ENCODE peak calls at places on chromosomes 7 and 10, in ten cellular contexts. One of them, this sample, is unnamed.

GRCh38 chr10:77533887-77534278 is 103.7 kb downstream of the KCNMA1 start:
- DNase-seq in activated CD8-positive, alpha-beta memory T cell treated with anti-CD3 and anti-CD28 coated beads for 24 hours: no peak
- DNase-seq in sigmoid colon: no peak
- DNase-seq in HEK293T: no peak
- DNase-seq in activated CD4-positive, alpha-beta T cell treated with anti-CD3 and anti-CD28 coated beads, Interleukin-2, amount 50 U/mL, for 1 hour: no peak
- DNase-seq in NB4: no peak
- DNase-seq in AG10803: no peak
- DNase-seq in ELR: peak
- DNase-seq in EL: peak
- DNase-seq in fibroblast of gingiva: no peak
- DNase-seq in this sample: peak

GRCh38 chr7:134935701-134936100 is 50.6 kb upstream of the AGBL3 start:
- DNase-seq in sigmoid colon: no peak
- DNase-seq in fibroblast of gingiva: no peak
- DNase-seq in NB4: no peak
- DNase-seq in AG10803: no peak
- DNase-seq in activated CD8-positive, alpha-beta memory T cell treated with anti-CD3 and anti-CD28 coated beads for 24 hours: no peak
- DNase-seq in EL: peak
- DNase-seq in activated CD4-positive, alpha-beta T cell treated with anti-CD3 and anti-CD28 coated beads, Interleukin-2, amount 50 U/mL, for 1 hour: no peak
- DNase-seq in HEK293T: no peak
- DNase-seq in ELR: no peak
- DNase-seq in this sample: no peak

GRCh38 chr7:42831051-42831952 is 80.6 kb downstream of the C7orf25 start:
- DNase-seq in EL: peak
- DNase-seq in AG10803: peak
- DNase-seq in fibroblast of gingiva: peak
- DNase-seq in HEK293T: peak
- DNase-seq in NB4: peak
- DNase-seq in ELR: peak
- DNase-seq in activated CD4-positive, alpha-beta T cell treated with anti-CD3 and anti-CD28 coated beads, Interleukin-2, amount 50 U/mL, for 1 hour: no peak
- DNase-seq in sigmoid colon: peak
- DNase-seq in activated CD8-positive, alpha-beta memory T cell treated with anti-CD3 and anti-CD28 coated beads for 24 hours: no peak
- DNase-seq in this sample: peak

GRCh38 chr7:157584420-157584819 is 247.6 kb downstream of the DNAJB6 start:
- DNase-seq in activated CD8-positive, alpha-beta memory T cell treated with anti-CD3 and anti-CD28 coated beads for 24 hours: no peak
- DNase-seq in fibroblast of gingiva: no peak
- DNase-seq in ELR: no peak
- DNase-seq in activated CD4-positive, alpha-beta T cell treated with anti-CD3 and anti-CD28 coated beads, Interleukin-2, amount 50 U/mL, for 1 hour: no peak
- DNase-seq in HEK293T: no peak
- DNase-seq in NB4: no peak
- DNase-seq in AG10803: no peak
- DNase-seq in EL: no peak
- DNase-seq in sigmoid colon: no peak
- DNase-seq in this sample: no peak

GRCh38 chr7:116284390-116284789 is 74.1 kb downstream of the TES start:
- DNase-seq in HEK293T: no peak
- DNase-seq in EL: peak
- DNase-seq in activated CD8-positive, alpha-beta memory T cell treated with anti-CD3 and anti-CD28 coated beads for 24 hours: no peak
- DNase-seq in AG10803: peak
- DNase-seq in fibroblast of gingiva: no peak
- DNase-seq in NB4: no peak
- DNase-seq in ELR: peak
- DNase-seq in activated CD4-positive, alpha-beta T cell treated with anti-CD3 and anti-CD28 coated beads, Interleukin-2, amount 50 U/mL, for 1 hour: no peak
- DNase-seq in sigmoid colon: no peak
- DNase-seq in this sample: no peak

GRCh38 chr10:72466018-72466417 is 111.3 kb upstream of the DNAJB12 start:
- DNase-seq in fibroblast of gingiva: no peak
- DNase-seq in HEK293T: no peak
- DNase-seq in activated CD4-positive, alpha-beta T cell treated with anti-CD3 and anti-CD28 coated beads, Interleukin-2, amount 50 U/mL, for 1 hour: no peak
- DNase-seq in activated CD8-positive, alpha-beta memory T cell treated with anti-CD3 and anti-CD28 coated beads for 24 hours: no peak
- DNase-seq in AG10803: no peak
- DNase-seq in sigmoid colon: no peak
- DNase-seq in NB4: no peak
- DNase-seq in EL: no peak
- DNase-seq in ELR: peak
- DNase-seq in this sample: no peak

GRCh38 chr10:71232089-71232998 is 20.0 kb downstream of the UNC5B start:
- DNase-seq in ELR: no peak
- DNase-seq in sigmoid colon: no peak
- DNase-seq in EL: no peak
- DNase-seq in NB4: no peak
- DNase-seq in AG10803: peak
- DNase-seq in HEK293T: no peak
- DNase-seq in fibroblast of gingiva: peak
- DNase-seq in activated CD4-positive, alpha-beta T cell treated with anti-CD3 and anti-CD28 coated beads, Interleukin-2, amount 50 U/mL, for 1 hour: no peak
- DNase-seq in activated CD8-positive, alpha-beta memory T cell treated with anti-CD3 and anti-CD28 coated beads for 24 hours: no peak
- DNase-seq in this sample: peak

GRCh38 chr7:150380463-150380862 is 1.3 kb downstream of the ZNF775 start:
- DNase-seq in activated CD4-positive, alpha-beta T cell treated with anti-CD3 and anti-CD28 coated beads, Interleukin-2, amount 50 U/mL, for 1 hour: no peak
- DNase-seq in ELR: no peak
- DNase-seq in NB4: no peak
- DNase-seq in EL: no peak
- DNase-seq in sigmoid colon: peak
- DNase-seq in AG10803: no peak
- DNase-seq in HEK293T: no peak
- DNase-seq in fibroblast of gingiva: no peak
- DNase-seq in activated CD8-positive, alpha-beta memory T cell treated with anti-CD3 and anti-CD28 coated beads for 24 hours: no peak
- DNase-seq in this sample: no peak

GRCh38 chr7:29086545-29086944 is 59.8 kb downstream of the CPVL start:
- DNase-seq in sigmoid colon: no peak
- DNase-seq in NB4: no peak
- DNase-seq in activated CD4-positive, alpha-beta T cell treated with anti-CD3 and anti-CD28 coated beads, Interleukin-2, amount 50 U/mL, for 1 hour: no peak
- DNase-seq in EL: no peak
- DNase-seq in HEK293T: no peak
- DNase-seq in ELR: no peak
- DNase-seq in activated CD8-positive, alpha-beta memory T cell treated with anti-CD3 and anti-CD28 coated beads for 24 hours: no peak
- DNase-seq in fibroblast of gingiva: no peak
- DNase-seq in AG10803: no peak
- DNase-seq in this sample: no peak

GRCh38 chr10:131571346-131571745 is 259.8 kb upstream of the TCERG1L start:
- DNase-seq in fibroblast of gingiva: no peak
- DNase-seq in activated CD8-positive, alpha-beta memory T cell treated with anti-CD3 and anti-CD28 coated beads for 24 hours: no peak
- DNase-seq in ELR: no peak
- DNase-seq in AG10803: no peak
- DNase-seq in EL: no peak
- DNase-seq in HEK293T: no peak
- DNase-seq in NB4: no peak
- DNase-seq in sigmoid colon: no peak
- DNase-seq in activated CD4-positive, alpha-beta T cell treated with anti-CD3 and anti-CD28 coated beads, Interleukin-2, amount 50 U/mL, for 1 hour: no peak
- DNase-seq in this sample: no peak

GRCh38 chr7:36300696-36301350 is 88.8 kb upstream of the ANLN start:
- DNase-seq in NB4: no peak
- DNase-seq in fibroblast of gingiva: peak
- DNase-seq in sigmoid colon: peak
- DNase-seq in ELR: peak
- DNase-seq in activated CD4-positive, alpha-beta T cell treated with anti-CD3 and anti-CD28 coated beads, Interleukin-2, amount 50 U/mL, for 1 hour: no peak
- DNase-seq in HEK293T: no peak
- DNase-seq in activated CD8-positive, alpha-beta memory T cell treated with anti-CD3 and anti-CD28 coated beads for 24 hours: no peak
- DNase-seq in AG10803: peak
- DNase-seq in EL: peak
- DNase-seq in this sample: no peak

GRCh38 chr7:2029211-2029905 is 203.4 kb downstream of the MAD1L1 start:
- DNase-seq in HEK293T: no peak
- DNase-seq in EL: no peak
- DNase-seq in fibroblast of gingiva: no peak
- DNase-seq in activated CD4-positive, alpha-beta T cell treated with anti-CD3 and anti-CD28 coated beads, Interleukin-2, amount 50 U/mL, for 1 hour: no peak
- DNase-seq in NB4: no peak
- DNase-seq in ELR: no peak
- DNase-seq in AG10803: no peak
- DNase-seq in sigmoid colon: no peak
- DNase-seq in activated CD8-positive, alpha-beta memory T cell treated with anti-CD3 and anti-CD28 coated beads for 24 hours: no peak
- DNase-seq in this sample: no peak

GRCh38 chr10:84237199-84238051 is 3.9 kb downstream of the LRIT1 start:
- DNase-seq in sigmoid colon: no peak
- DNase-seq in ELR: no peak
- DNase-seq in activated CD8-positive, alpha-beta memory T cell treated with anti-CD3 and anti-CD28 coated beads for 24 hours: no peak
- DNase-seq in NB4: no peak
- DNase-seq in activated CD4-positive, alpha-beta T cell treated with anti-CD3 and anti-CD28 coated beads, Interleukin-2, amount 50 U/mL, for 1 hour: no peak
- DNase-seq in EL: no peak
- DNase-seq in fibroblast of gingiva: no peak
- DNase-seq in HEK293T: no peak
- DNase-seq in AG10803: no peak
- DNase-seq in this sample: no peak

GRCh38 chr10:119654540-119654939 is 3.4 kb downstream of the BAG3 start:
- DNase-seq in ELR: peak
- DNase-seq in activated CD8-positive, alpha-beta memory T cell treated with anti-CD3 and anti-CD28 coated beads for 24 hours: no peak
- DNase-seq in NB4: no peak
- DNase-seq in activated CD4-positive, alpha-beta T cell treated with anti-CD3 and anti-CD28 coated beads, Interleukin-2, amount 50 U/mL, for 1 hour: no peak
- DNase-seq in fibroblast of gingiva: peak
- DNase-seq in AG10803: no peak
- DNase-seq in EL: peak
- DNase-seq in HEK293T: no peak
- DNase-seq in sigmoid colon: peak
- DNase-seq in this sample: no peak

GRCh38 chr10:62225362-62225761 is 43.3 kb downstream of the RTKN2 start:
- DNase-seq in fibroblast of gingiva: no peak
- DNase-seq in ELR: no peak
- DNase-seq in activated CD8-positive, alpha-beta memory T cell treated with anti-CD3 and anti-CD28 coated beads for 24 hours: no peak
- DNase-seq in EL: no peak
- DNase-seq in AG10803: no peak
- DNase-seq in NB4: no peak
- DNase-seq in HEK293T: no peak
- DNase-seq in sigmoid colon: no peak
- DNase-seq in activated CD4-positive, alpha-beta T cell treated with anti-CD3 and anti-CD28 coated beads, Interleukin-2, amount 50 U/mL, for 1 hour: no peak
- DNase-seq in this sample: no peak

GRCh38 chr10:3867454-3868273 is 82.7 kb upstream of the KLF6 start:
- DNase-seq in sigmoid colon: no peak
- DNase-seq in fibroblast of gingiva: no peak
- DNase-seq in EL: no peak
- DNase-seq in AG10803: no peak
- DNase-seq in activated CD8-positive, alpha-beta memory T cell treated with anti-CD3 and anti-CD28 coated beads for 24 hours: no peak
- DNase-seq in activated CD4-positive, alpha-beta T cell treated with anti-CD3 and anti-CD28 coated beads, Interleukin-2, amount 50 U/mL, for 1 hour: no peak
- DNase-seq in NB4: no peak
- DNase-seq in HEK293T: no peak
- DNase-seq in ELR: no peak
- DNase-seq in this sample: no peak

GRCh38 chr7:127391591-127392181 is 822 bp downstream of the ZNF800 start:
- DNase-seq in EL: peak
- DNase-seq in NB4: peak
- DNase-seq in fibroblast of gingiva: peak
- DNase-seq in activated CD8-positive, alpha-beta memory T cell treated with anti-CD3 and anti-CD28 coated beads for 24 hours: peak
- DNase-seq in AG10803: peak
- DNase-seq in sigmoid colon: no peak
- DNase-seq in ELR: peak
- DNase-seq in HEK293T: peak
- DNase-seq in activated CD4-positive, alpha-beta T cell treated with anti-CD3 and anti-CD28 coated beads, Interleukin-2, amount 50 U/mL, for 1 hour: peak
- DNase-seq in this sample: peak

GRCh38 chr7:82548141-82548688 is 104.6 kb upstream of the CACNA2D1 start:
- DNase-seq in activated CD4-positive, alpha-beta T cell treated with anti-CD3 and anti-CD28 coated beads, Interleukin-2, amount 50 U/mL, for 1 hour: no peak
- DNase-seq in EL: no peak
- DNase-seq in AG10803: no peak
- DNase-seq in fibroblast of gingiva: no peak
- DNase-seq in sigmoid colon: no peak
- DNase-seq in activated CD8-positive, alpha-beta memory T cell treated with anti-CD3 and anti-CD28 coated beads for 24 hours: no peak
- DNase-seq in NB4: no peak
- DNase-seq in ELR: no peak
- DNase-seq in HEK293T: no peak
- DNase-seq in this sample: no peak

GRCh38 chr10:12348870-12349627 is at the start of gene CAMK1D:
- DNase-seq in fibroblast of gingiva: peak
- DNase-seq in ELR: peak
- DNase-seq in activated CD8-positive, alpha-beta memory T cell treated with anti-CD3 and anti-CD28 coated beads for 24 hours: peak
- DNase-seq in AG10803: peak
- DNase-seq in activated CD4-positive, alpha-beta T cell treated with anti-CD3 and anti-CD28 coated beads, Interleukin-2, amount 50 U/mL, for 1 hour: peak
- DNase-seq in NB4: peak
- DNase-seq in sigmoid colon: peak
- DNase-seq in HEK293T: peak
- DNase-seq in EL: peak
- DNase-seq in this sample: peak

GRCh38 chr7:139738101-139738489 is 39.7 kb downstream of the HIPK2 start:
- DNase-seq in NB4: no peak
- DNase-seq in activated CD8-positive, alpha-beta memory T cell treated with anti-CD3 and anti-CD28 coated beads for 24 hours: peak
- DNase-seq in sigmoid colon: no peak
- DNase-seq in AG10803: peak
- DNase-seq in fibroblast of gingiva: peak
- DNase-seq in ELR: peak
- DNase-seq in HEK293T: no peak
- DNase-seq in EL: no peak
- DNase-seq in activated CD4-positive, alpha-beta T cell treated with anti-CD3 and anti-CD28 coated beads, Interleukin-2, amount 50 U/mL, for 1 hour: no peak
- DNase-seq in this sample: no peak

GRCh38 chr7:108000875-108001758 is 1.8 kb downstream of the LAMB1 start:
- DNase-seq in activated CD4-positive, alpha-beta T cell treated with anti-CD3 and anti-CD28 coated beads, Interleukin-2, amount 50 U/mL, for 1 hour: no peak
- DNase-seq in activated CD8-positive, alpha-beta memory T cell treated with anti-CD3 and anti-CD28 coated beads for 24 hours: peak
- DNase-seq in HEK293T: no peak
- DNase-seq in EL: peak
- DNase-seq in ELR: peak
- DNase-seq in fibroblast of gingiva: no peak
- DNase-seq in AG10803: no peak
- DNase-seq in sigmoid colon: peak
- DNase-seq in NB4: no peak
- DNase-seq in this sample: no peak

GRCh38 chr10:74957199-74958084 is 131.0 kb downstream of the KAT6B start:
- DNase-seq in AG10803: no peak
- DNase-seq in activated CD4-positive, alpha-beta T cell treated with anti-CD3 and anti-CD28 coated beads, Interleukin-2, amount 50 U/mL, for 1 hour: no peak
- DNase-seq in activated CD8-positive, alpha-beta memory T cell treated with anti-CD3 and anti-CD28 coated beads for 24 hours: no peak
- DNase-seq in sigmoid colon: no peak
- DNase-seq in EL: no peak
- DNase-seq in NB4: no peak
- DNase-seq in ELR: no peak
- DNase-seq in HEK293T: no peak
- DNase-seq in fibroblast of gingiva: no peak
- DNase-seq in this sample: no peak